ENCODE peak calls at places on chromosome 5, in six cellular contexts. G, X, I, O, P and M are unnamed samples.
A peak's percentile ranks its signal among the peaks of the same experiment; 100 is the strongest.

GRCh38 chr5:179410291-179411160 is 65.3 kb upstream of the ADAMTS2 start:
- DNase-seq in G (no peak), X (no peak), I (no peak), O (no peak), P (no peak), M (no peak)

GRCh38 chr5:132478498-132478855 is 12.1 kb downstream of the IRF1 start:
- DNase-seq in G (no peak), X (no peak), I (no peak), O (no peak), P (no peak), M (no peak)

GRCh38 chr5:139251695-139252288 is 41.7 kb upstream of the MATR3 start:
- DNase-seq in G (no peak), X (no peak), I (no peak), O (no peak), P (no peak), M (no peak)

GRCh38 chr5:58258984-58259684 is 200.8 kb downstream of the PLK2 start:
- DNase-seq in G (peak; percentile 33), X (no peak), I (no peak), O (no peak), P (no peak), M (no peak)

GRCh38 chr5:139232161-139232724 is 34.1 kb upstream of the SIL1 start:
- DNase-seq in G (no peak), X (no peak), I (no peak), O (no peak), P (no peak), M (no peak)

GRCh38 chr5:154663424-154663823 is 91.8 kb upstream of the LARP1 start:
- DNase-seq in G (no peak), X (no peak), I (no peak), O (no peak), P (no peak), M (no peak)

GRCh38 chr5:138386290-138386689 is 33.8 kb downstream of the KDM3B start:
- DNase-seq in G (no peak), X (no peak), I (no peak), O (no peak), P (no peak), M (no peak)

GRCh38 chr5:77921369-77921768 is 145.2 kb upstream of the TBCA start:
- DNase-seq in G (no peak), X (no peak), I (no peak), O (no peak), P (no peak), M (no peak)

GRCh38 chr5:3740546-3741371 is 145.1 kb downstream of the IRX1 start:
- DNase-seq in G (no peak), X (no peak), I (no peak), O (no peak), P (no peak), M (no peak)

GRCh38 chr5:102902647-102903046 is 147.5 kb downstream of the PAM start:
- DNase-seq in G (no peak), X (no peak), I (no peak), O (peak; percentile 48), P (no peak), M (no peak)

GRCh38 chr5:107067391-107067790 is 603.3 kb downstream of the EFNA5 start:
- DNase-seq in G (no peak), X (no peak), I (no peak), O (no peak), P (no peak), M (no peak)

GRCh38 chr5:129460121-129460950 is at the start of gene ADAMTS19:
- DNase-seq in G (no peak), X (no peak), I (no peak), O (peak; percentile 39), P (peak; percentile 52), M (no peak)

GRCh38 chr5:21919417-21920022 is 933.6 kb downstream of the CDH12 start:
- DNase-seq in G (peak; percentile 24), X (no peak), I (no peak), O (peak; percentile 86), P (no peak), M (no peak)

GRCh38 chr5:1048861-1049838 is 40.5 kb downstream of the NKD2 start:
- DNase-seq in G (no peak), X (no peak), I (no peak), O (no peak), P (no peak), M (no peak)

GRCh38 chr5:32612134-32612888 is 27.0 kb downstream of the SUB1 start:
- DNase-seq in G (no peak), X (no peak), I (no peak), O (peak; percentile 90), P (no peak), M (no peak)